ENCODE peak calls at places on chromosomes 16 and 17, in seven cellular contexts. F is GM23338, M is PC-3, R is GM23248, N is hepatocyte, O is neural progenitor cell, H is HCT116. B is an unnamed sample. For H3K4me1, the result is how much of the 10 kb centered on the place peaks cover.

GRCh38 chr17:64216030-64216384 is 47.1 kb downstream of the TEX2 start:
- DNase-seq in F (no peak), M (no peak), R (peak), N (no peak), O (no peak), H (no peak), B (no peak)

GRCh38 chr17:45437461-45438283 is 5.0 kb upstream of the ARHGAP27 start:
- DNase-seq in F (no peak), M (no peak), R (no peak), N (no peak), O (no peak), H (no peak), B (no peak)

GRCh38 chr17:5419356-5419958 is at the start of gene NUP88:
- DNase-seq in F (peak), M (peak), R (peak), N (peak), O (peak), H (peak), B (peak)

GRCh38 chr17:58005031-58005727 is 1.9 kb downstream of the SRSF1 start:
- DNase-seq in F (no peak), M (no peak), R (peak), N (no peak), O (no peak), H (no peak), B (no peak)

GRCh38 chr16:20910781-20911321 is 10.3 kb downstream of the LYRM1 start:
- DNase-seq in F (no peak), M (peak), R (peak), N (peak), O (no peak), H (peak), B (no peak)

GRCh38 chr17:32551186-32551955 is 64.6 kb downstream of the CDK5R1 start:
- DNase-seq in F (no peak), M (peak), R (peak), N (no peak), O (no peak), H (no peak), B (peak)

GRCh38 chr16:79845734-79846135 is 245.2 kb upstream of the MAF start:
- DNase-seq in F (no peak), M (no peak), R (no peak), N (no peak), O (no peak), H (no peak), B (no peak)

GRCh38 chr16:80299416-80299815 is 241.4 kb upstream of the DYNLRB2 start:
- DNase-seq in F (no peak), M (no peak), R (no peak), N (peak), O (no peak), H (no peak), B (no peak)

GRCh38 chr17:45143767-45144198 is 4.5 kb upstream of the HEXIM1 start:
- DNase-seq in F (peak), M (no peak), R (peak), N (peak), O (peak), H (no peak), B (no peak)

GRCh38 chr16:60230666-60231065 is 1496.5 kb upstream of the GOT2 start:
- DNase-seq in F (no peak), M (peak), R (no peak), N (no peak), O (no peak), H (no peak), B (peak)

DNA sequence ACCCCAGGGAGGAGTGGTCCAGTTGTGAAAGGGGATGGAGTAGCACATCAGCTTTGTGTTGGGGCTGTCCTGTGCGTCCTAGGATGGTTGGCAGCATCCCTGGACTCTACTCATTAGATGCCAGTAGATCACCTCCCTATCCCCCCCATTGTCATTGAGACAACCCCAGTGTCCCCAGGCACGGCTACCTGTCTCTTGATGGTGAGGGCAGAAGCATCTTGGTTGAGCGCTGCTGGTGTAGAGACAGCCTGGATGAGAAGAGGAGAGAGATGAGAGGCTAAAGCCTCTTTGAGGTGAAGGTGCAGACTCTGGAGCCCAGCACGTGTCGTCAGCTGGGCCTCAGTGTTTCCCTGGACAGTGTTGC is 55.4 kb downstream of the TNFRSF13B start:
- DNase-seq in F (no peak), M (no peak), R (no peak), N (no peak), O (no peak), H (no peak), B (no peak)
- TF ChIP-seq EZH2 in F (no peak), M (no peak), R (no peak), N (no peak), O (no peak), H (no peak), B (no peak)

GRCh38 chr16:70418274-70418992 is 20.5 kb downstream of the ST3GAL2 start:
- DNase-seq in F (no peak), M (no peak), R (no peak), N (no peak), O (no peak), H (no peak), B (no peak)
- H3K4me1 ChIP-seq in F (under half), M (under half), R (under half), N (half or more), O (under half), H (under half), B (under half)

DNA sequence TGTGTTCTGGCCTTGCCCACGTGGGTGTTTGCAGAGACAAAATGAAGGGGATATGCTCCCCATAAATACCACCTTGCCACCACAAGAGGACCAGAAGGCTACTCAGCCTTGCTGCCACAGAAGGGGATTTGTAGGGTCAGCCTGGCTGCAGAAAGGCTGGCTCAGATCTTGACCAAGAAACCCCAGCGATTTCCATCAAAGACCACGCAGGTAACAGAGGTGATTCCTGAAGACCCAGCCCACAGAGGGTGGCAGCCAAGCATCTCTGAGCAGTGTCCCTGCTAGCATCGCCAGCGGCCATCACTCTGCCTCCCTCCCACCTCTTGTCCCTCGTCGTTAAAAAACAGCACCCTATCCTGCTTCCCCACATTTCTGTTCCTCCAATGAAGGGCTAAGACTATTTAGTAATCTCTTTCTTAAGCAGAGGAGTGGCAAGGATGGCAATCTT is 54.9 kb downstream of the BEAN1 start:
- DNase-seq in F (no peak), M (no peak), R (no peak), N (no peak), O (no peak), H (no peak), B (no peak)
- TF ChIP-seq EZH2phosphoT487 in F (no peak), M (no peak), R (no peak), N (no peak), O (no peak), H (no peak), B (no peak)

GRCh38 chr16:28258571-28258970 is 33.8 kb upstream of the SBK1 start:
- DNase-seq in F (peak), M (no peak), R (peak), N (peak), O (peak), H (no peak), B (no peak)
- TF ChIP-seq EZH2 in F (no peak), M (no peak), R (no peak), N (no peak), O (no peak), H (no peak), B (no peak)

GRCh38 chr16:29701214-29701555 is 22.2 kb downstream of the QPRT start:
- DNase-seq in F (no peak), M (no peak), R (no peak), N (no peak), O (no peak), H (no peak), B (no peak)

GRCh38 chr16:29699324-29700219 is 20.6 kb downstream of the QPRT start:
- DNase-seq in F (no peak), M (no peak), R (no peak), N (no peak), O (no peak), H (no peak), B (no peak)

GRCh38 chr16:29700253-29700987 is 21.4 kb downstream of the QPRT start:
- DNase-seq in F (peak), M (peak), R (peak), N (peak), O (peak), H (peak), B (peak)

GRCh38 chr16:29705030-29705429 is 26.1 kb downstream of the QPRT start:
- DNase-seq in F (no peak), M (no peak), R (peak), N (no peak), O (no peak), H (no peak), B (no peak)

DNA sequence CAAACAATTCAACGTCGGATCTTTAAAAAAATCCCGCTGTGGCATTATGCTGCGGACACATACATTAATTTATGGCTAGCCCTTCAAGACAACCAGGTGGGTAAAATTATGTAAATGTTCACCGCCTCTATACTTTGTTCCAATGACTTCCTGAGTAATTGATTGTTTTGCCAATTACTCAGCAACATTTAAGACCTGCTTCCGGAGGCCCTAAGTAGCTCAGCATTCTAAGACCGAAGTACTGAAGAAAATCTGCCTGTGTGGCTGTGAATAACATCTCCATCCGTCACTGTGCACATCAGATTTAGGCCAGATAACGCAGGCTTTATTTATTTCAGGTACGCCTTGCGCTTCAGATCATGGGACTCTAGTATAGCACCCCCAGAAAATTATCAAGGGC is 23.3 kb downstream of the QPRT start:
- DNase-seq in F (no peak), M (no peak), R (no peak), N (no peak), O (no peak), H (no peak), B (peak)
- H3K4me1 ChIP-seq in F (under half), M (under half), R (under half), N (under half), O (under half), H (under half), B (under half)

B was measured in MM.1S.